ENCODE peak calls at places on chromosomes 6 and 20, in four cellular contexts. One of them, this sample, is unnamed.

GRCh38 chr6:28985396-28986164 is 19.5 kb downstream of the ZNF311 start:
- DNase-seq in GM18507: no peak
- DNase-seq in activated T-helper 1 cell treated with anti-CD3 and anti-CD28 coated beads, Interleukin-12 subunit alpha, Interleukin-12 subunit beta, Interleukin-2, Interleukin-4 antibody, amounts not matched to agents 30 ng/mL and 10 ng/mL and 1 ng/mL, durations not matched to agents 14 hours and 24 hours and 36 hours: no peak
- DNase-seq in hippocampal formation: peak; percentile 47
- DNase-seq in this sample: no peak

GRCh38 chr6:125904871-125905270 is 51.7 kb upstream of the HINT3 start:
- DNase-seq in hippocampal formation: no peak
- DNase-seq in GM18507: no peak
- DNase-seq in activated T-helper 1 cell treated with anti-CD3 and anti-CD28 coated beads, Interleukin-12 subunit alpha, Interleukin-12 subunit beta, Interleukin-2, Interleukin-4 antibody, amounts not matched to agents 30 ng/mL and 10 ng/mL and 1 ng/mL, durations not matched to agents 14 hours and 24 hours and 36 hours: peak; percentile 42
- DNase-seq in this sample: no peak

GRCh38 chr6:5435449-5435848 is 174.1 kb downstream of the FARS2 start:
- DNase-seq in hippocampal formation: no peak
- DNase-seq in GM18507: no peak
- DNase-seq in activated T-helper 1 cell treated with anti-CD3 and anti-CD28 coated beads, Interleukin-12 subunit alpha, Interleukin-12 subunit beta, Interleukin-2, Interleukin-4 antibody, amounts not matched to agents 30 ng/mL and 10 ng/mL and 1 ng/mL, durations not matched to agents 14 hours and 24 hours and 36 hours: no peak
- DNase-seq in this sample: no peak

GRCh38 chr6:38567436-38567835 is 72.3 kb downstream of the BTBD9 start:
- DNase-seq in GM18507: no peak
- DNase-seq in hippocampal formation: no peak
- DNase-seq in activated T-helper 1 cell treated with anti-CD3 and anti-CD28 coated beads, Interleukin-12 subunit alpha, Interleukin-12 subunit beta, Interleukin-2, Interleukin-4 antibody, amounts not matched to agents 30 ng/mL and 10 ng/mL and 1 ng/mL, durations not matched to agents 14 hours and 24 hours and 36 hours: no peak
- DNase-seq in this sample: no peak

GRCh38 chr20:46894579-46894958 is at the start of gene EYA2:
- DNase-seq in activated T-helper 1 cell treated with anti-CD3 and anti-CD28 coated beads, Interleukin-12 subunit alpha, Interleukin-12 subunit beta, Interleukin-2, Interleukin-4 antibody, amounts not matched to agents 30 ng/mL and 10 ng/mL and 1 ng/mL, durations not matched to agents 14 hours and 24 hours and 36 hours: no peak
- DNase-seq in GM18507: no peak
- DNase-seq in hippocampal formation: peak; percentile 11
- DNase-seq in this sample: no peak

GRCh38 chr20:15022921-15023320 is 685.5 kb upstream of the FLRT3 start:
- DNase-seq in GM18507: no peak
- DNase-seq in activated T-helper 1 cell treated with anti-CD3 and anti-CD28 coated beads, Interleukin-12 subunit alpha, Interleukin-12 subunit beta, Interleukin-2, Interleukin-4 antibody, amounts not matched to agents 30 ng/mL and 10 ng/mL and 1 ng/mL, durations not matched to agents 14 hours and 24 hours and 36 hours: no peak
- DNase-seq in hippocampal formation: no peak
- DNase-seq in this sample: no peak

GRCh38 chr6:128129679-128130078 is 228.8 kb upstream of the THEMIS start:
- DNase-seq in GM18507: no peak
- DNase-seq in hippocampal formation: no peak
- DNase-seq in activated T-helper 1 cell treated with anti-CD3 and anti-CD28 coated beads, Interleukin-12 subunit alpha, Interleukin-12 subunit beta, Interleukin-2, Interleukin-4 antibody, amounts not matched to agents 30 ng/mL and 10 ng/mL and 1 ng/mL, durations not matched to agents 14 hours and 24 hours and 36 hours: no peak
- DNase-seq in this sample: no peak

GRCh38 chr20:20710847-20711315 is 1.6 kb downstream of the RALGAPA2 start:
- DNase-seq in GM18507: no peak
- DNase-seq in activated T-helper 1 cell treated with anti-CD3 and anti-CD28 coated beads, Interleukin-12 subunit alpha, Interleukin-12 subunit beta, Interleukin-2, Interleukin-4 antibody, amounts not matched to agents 30 ng/mL and 10 ng/mL and 1 ng/mL, durations not matched to agents 14 hours and 24 hours and 36 hours: peak; percentile 11
- DNase-seq in hippocampal formation: no peak
- DNase-seq in this sample: no peak

GRCh38 chr6:110874880-110875547 is 429 bp downstream of the AMD1 start:
- DNase-seq in GM18507: no peak
- DNase-seq in hippocampal formation: no peak
- DNase-seq in activated T-helper 1 cell treated with anti-CD3 and anti-CD28 coated beads, Interleukin-12 subunit alpha, Interleukin-12 subunit beta, Interleukin-2, Interleukin-4 antibody, amounts not matched to agents 30 ng/mL and 10 ng/mL and 1 ng/mL, durations not matched to agents 14 hours and 24 hours and 36 hours: peak; percentile 49
- DNase-seq in this sample: peak; percentile 31

GRCh38 chr6:89311853-89312531 is 3.1 kb downstream of the GABRR2 start:
- DNase-seq in activated T-helper 1 cell treated with anti-CD3 and anti-CD28 coated beads, Interleukin-12 subunit alpha, Interleukin-12 subunit beta, Interleukin-2, Interleukin-4 antibody, amounts not matched to agents 30 ng/mL and 10 ng/mL and 1 ng/mL, durations not matched to agents 14 hours and 24 hours and 36 hours: no peak
- DNase-seq in GM18507: no peak
- DNase-seq in hippocampal formation: peak; percentile 48
- DNase-seq in this sample: no peak

GRCh38 chr6:108565893-108566292 is 5.2 kb downstream of the FOXO3 start:
- DNase-seq in activated T-helper 1 cell treated with anti-CD3 and anti-CD28 coated beads, Interleukin-12 subunit alpha, Interleukin-12 subunit beta, Interleukin-2, Interleukin-4 antibody, amounts not matched to agents 30 ng/mL and 10 ng/mL and 1 ng/mL, durations not matched to agents 14 hours and 24 hours and 36 hours: no peak
- DNase-seq in GM18507: no peak
- DNase-seq in hippocampal formation: no peak
- DNase-seq in this sample: no peak

GRCh38 chr6:626236-626635 is 30.7 kb downstream of the HUS1B start:
- DNase-seq in GM18507: no peak
- DNase-seq in hippocampal formation: no peak
- DNase-seq in activated T-helper 1 cell treated with anti-CD3 and anti-CD28 coated beads, Interleukin-12 subunit alpha, Interleukin-12 subunit beta, Interleukin-2, Interleukin-4 antibody, amounts not matched to agents 30 ng/mL and 10 ng/mL and 1 ng/mL, durations not matched to agents 14 hours and 24 hours and 36 hours: no peak
- DNase-seq in this sample: no peak

GRCh38 chr20:47568019-47568418 is 66.3 kb downstream of the NCOA3 start:
- DNase-seq in GM18507: no peak
- DNase-seq in hippocampal formation: no peak
- DNase-seq in activated T-helper 1 cell treated with anti-CD3 and anti-CD28 coated beads, Interleukin-12 subunit alpha, Interleukin-12 subunit beta, Interleukin-2, Interleukin-4 antibody, amounts not matched to agents 30 ng/mL and 10 ng/mL and 1 ng/mL, durations not matched to agents 14 hours and 24 hours and 36 hours: no peak
- DNase-seq in this sample: no peak

GRCh38 chr6:167095888-167096287 is 27.0 kb upstream of the CCR6 start:
- DNase-seq in activated T-helper 1 cell treated with anti-CD3 and anti-CD28 coated beads, Interleukin-12 subunit alpha, Interleukin-12 subunit beta, Interleukin-2, Interleukin-4 antibody, amounts not matched to agents 30 ng/mL and 10 ng/mL and 1 ng/mL, durations not matched to agents 14 hours and 24 hours and 36 hours: no peak
- DNase-seq in hippocampal formation: no peak
- DNase-seq in GM18507: no peak
- DNase-seq in this sample: no peak

GRCh38 chr6:5525209-5525608 is 263.9 kb downstream of the FARS2 start:
- DNase-seq in activated T-helper 1 cell treated with anti-CD3 and anti-CD28 coated beads, Interleukin-12 subunit alpha, Interleukin-12 subunit beta, Interleukin-2, Interleukin-4 antibody, amounts not matched to agents 30 ng/mL and 10 ng/mL and 1 ng/mL, durations not matched to agents 14 hours and 24 hours and 36 hours: no peak
- DNase-seq in GM18507: no peak
- DNase-seq in hippocampal formation: no peak
- DNase-seq in this sample: no peak

GRCh38 chr20:51497542-51498467 is 44.7 kb downstream of the NFATC2 start:
- DNase-seq in GM18507: peak; percentile 29
- DNase-seq in hippocampal formation: no peak
- DNase-seq in activated T-helper 1 cell treated with anti-CD3 and anti-CD28 coated beads, Interleukin-12 subunit alpha, Interleukin-12 subunit beta, Interleukin-2, Interleukin-4 antibody, amounts not matched to agents 30 ng/mL and 10 ng/mL and 1 ng/mL, durations not matched to agents 14 hours and 24 hours and 36 hours: peak; percentile 25
- DNase-seq in this sample: no peak

GRCh38 chr6:164826831-164827468 is 482.5 kb downstream of the C6orf118 start:
- DNase-seq in GM18507: no peak
- DNase-seq in hippocampal formation: no peak
- DNase-seq in activated T-helper 1 cell treated with anti-CD3 and anti-CD28 coated beads, Interleukin-12 subunit alpha, Interleukin-12 subunit beta, Interleukin-2, Interleukin-4 antibody, amounts not matched to agents 30 ng/mL and 10 ng/mL and 1 ng/mL, durations not matched to agents 14 hours and 24 hours and 36 hours: no peak
- DNase-seq in this sample: no peak